ENCODE peak calls at places on chromosomes 4 and X, in four cellular contexts. J, I, W and P are unnamed samples.

GRCh38 chrX:77167993-77168392 is 279.2 kb upstream of the FGF16 start:
- DNase-seq in J (no peak), W (no peak), I (no peak), P (peak)

GRCh38 chr4:2254665-2255500 is 7.0 kb downstream of the MXD4 start:
- DNase-seq in W (no peak), J (no peak), I (no peak), P (no peak)

GRCh38 chrX:69496143-69496542 is 8.0 kb upstream of the NALF2 start:
- DNase-seq in J (no peak), I (no peak), W (no peak), P (no peak)

GRCh38 chr4:100635899-100636298 is 118.1 kb upstream of the EMCN start:
- DNase-seq in J (no peak), I (no peak), W (no peak), P (no peak)

GRCh38 chr4:86054676-86055075 is 305.2 kb downstream of the MAPK10 start:
- DNase-seq in W (no peak), J (no peak), I (no peak), P (no peak)

GRCh38 chrX:30039768-30040167 is 175.6 kb upstream of the MAGEB2 start:
- DNase-seq in W (no peak), J (no peak), I (no peak), P (no peak)

GRCh38 chrX:118252967-118253366 is 92.9 kb upstream of the WDR44 start:
- DNase-seq in W (no peak), I (no peak), J (no peak), P (no peak)

GRCh38 chr4:160592258-160592657 is 1489.4 kb downstream of the RAPGEF2 start:
- DNase-seq in J (no peak), I (no peak), W (no peak), P (no peak)

GRCh38 chr4:5824635-5825034 is 68.3 kb downstream of the CRMP1 start:
- DNase-seq in I (peak), W (no peak), J (peak), P (peak)

GRCh38 chr4:2796261-2797187 is 3.6 kb downstream of the SH3BP2 start:
- DNase-seq in W (no peak), I (peak), J (no peak), P (peak)

GRCh38 chr4:875818-876423 is 50.0 kb upstream of the CPLX1 start:
- DNase-seq in I (no peak), J (no peak), W (no peak), P (no peak)

GRCh38 chr4:87363552-87363951 is 27.4 kb downstream of the HSD17B11 start:
- DNase-seq in W (no peak), J (no peak), I (peak), P (no peak)

GRCh38 chr4:7938513-7939376 is 916 bp downstream of the AFAP1 start:
- DNase-seq in J (no peak), I (peak), W (no peak), P (no peak)

GRCh38 chrX:128816919-128817318 is 706.4 kb downstream of the SMARCA1 start:
- DNase-seq in I (no peak), W (no peak), J (no peak), P (peak)

GRCh38 chrX:119067023-119067739 is 5.6 kb upstream of the CT47C1 start:
- DNase-seq in I (peak), J (peak), W (no peak), P (peak)

GRCh38 chrX:8245411-8245810 is 74.3 kb upstream of the VCX2 start:
- DNase-seq in J (no peak), W (no peak), I (no peak), P (peak)

GRCh38 chr4:2284934-2285664 is 23.2 kb upstream of the MXD4 start:
- DNase-seq in J (no peak), I (no peak), W (no peak), P (peak)

GRCh38 chr4:98260047-98260578 is 1.1 kb upstream of the RAP1GDS1 start:
- DNase-seq in W (no peak), I (no peak), J (peak), P (no peak)

GRCh38 chrX:63361494-63361893 is 10.4 kb upstream of the SPIN4 start:
- DNase-seq in W (no peak), I (no peak), J (no peak), P (no peak)

GRCh38 chrX:87516716-87517115 is 886 bp upstream of the KLHL4 start:
- DNase-seq in W (no peak), I (peak), J (no peak), P (no peak)

GRCh38 chrX:87517571-87518141 is at the start of gene KLHL4:
- DNase-seq in J (no peak), I (peak), W (no peak), P (peak)

DNA sequence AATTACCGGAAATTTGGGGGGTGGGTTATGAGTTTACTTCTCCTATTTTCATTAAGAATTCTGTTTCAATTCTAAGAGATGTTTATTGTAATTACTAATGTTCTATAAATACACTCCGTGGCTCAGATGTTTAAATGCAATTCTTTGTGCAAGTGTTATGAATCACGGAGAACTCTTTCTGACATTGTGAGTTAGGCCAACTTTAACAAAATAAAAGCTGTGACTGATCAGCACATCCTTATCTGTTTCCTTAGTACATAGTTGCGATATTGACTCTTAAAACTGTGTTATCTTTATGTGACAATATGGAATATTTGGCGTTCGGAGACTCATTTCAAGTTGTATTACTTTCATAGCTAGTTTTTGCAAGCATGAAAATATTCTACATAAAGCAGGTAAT is 902 bp downstream of the KLHL4 start:
- DNase-seq in I (no peak), J (no peak), W (no peak), P (no peak)
- H3K4me3 ChIP-seq in I (peak), J (no peak), W (no peak), P (no peak)

DNA sequence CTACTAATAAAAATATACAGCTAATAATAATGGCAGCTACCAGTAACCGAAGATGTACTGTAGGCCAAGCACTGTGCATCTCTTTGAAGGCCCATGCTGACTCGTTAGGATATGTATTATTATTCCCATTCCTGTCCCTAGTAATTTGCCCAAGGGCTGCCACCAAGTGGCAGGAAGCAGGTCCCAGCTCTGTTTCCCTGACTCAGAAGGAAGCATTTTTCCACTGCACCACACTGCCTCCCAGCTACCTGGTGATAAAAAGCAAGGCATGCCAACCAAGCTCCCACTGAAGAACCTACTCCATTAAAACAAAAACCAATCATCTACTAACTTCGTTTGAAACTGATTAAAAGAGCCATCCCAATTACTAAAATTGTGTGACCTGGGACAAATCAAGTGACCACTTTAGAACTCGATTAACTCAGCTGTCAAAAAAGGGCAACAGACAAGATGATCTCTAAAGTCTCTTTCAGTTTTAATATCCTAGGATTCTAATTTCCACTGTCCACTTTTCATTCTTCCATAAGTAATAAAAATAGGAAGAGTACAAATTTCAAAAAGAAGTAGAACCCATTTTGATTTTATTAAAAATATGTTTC is 24.3 kb upstream of the PGM2 start:
- DNase-seq in W (no peak), I (peak), J (peak), P (peak)
- TF ChIP-seq MAX in W (no peak), I (no peak), J (peak), P (no peak)

DNA sequence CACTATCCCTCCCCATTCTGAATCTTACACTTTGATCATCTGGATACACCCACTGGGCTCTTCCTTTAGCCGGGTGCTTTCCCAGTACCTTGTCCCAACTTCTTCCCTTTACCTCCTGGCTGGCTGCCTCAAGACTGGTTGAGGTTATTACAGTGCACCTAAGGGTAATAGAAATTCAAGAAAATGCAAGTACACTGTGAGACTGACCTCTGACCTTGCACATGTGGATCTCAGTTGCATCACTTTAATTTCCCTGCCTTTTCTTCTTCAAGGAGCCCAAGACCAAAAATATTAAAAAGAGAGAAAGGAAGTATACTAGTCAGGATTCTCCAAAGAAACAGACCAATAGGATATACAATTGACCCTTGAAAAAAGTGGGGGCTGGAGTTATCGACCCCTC is 53.9 kb upstream of the NOCT start:
- DNase-seq in W (no peak), I (no peak), J (no peak), P (no peak)
- TF ChIP-seq CTCF in W (no peak), I (no peak), J (no peak), P (no peak)

GRCh38 chrX:137547291-137547690 is 18.6 kb upstream of the ZIC3 start:
- DNase-seq in J (no peak), W (no peak), I (no peak), P (no peak)

GRCh38 chrX:137548261-137548660 is 17.7 kb upstream of the ZIC3 start:
- DNase-seq in W (no peak), J (no peak), I (no peak), P (no peak)

GRCh38 chrX:137549073-137549472 is 16.9 kb upstream of the ZIC3 start:
- DNase-seq in W (no peak), I (no peak), J (no peak), P (no peak)

GRCh38 chrX:137550561-137551305 is 15.2 kb upstream of the ZIC3 start:
- DNase-seq in J (no peak), I (no peak), W (no peak), P (no peak)

GRCh38 chrX:137549846-137550534 is 15.9 kb upstream of the ZIC3 start:
- DNase-seq in I (no peak), W (no peak), J (no peak), P (no peak)
- H3K4me3 ChIP-seq in I (no peak), W (no peak), J (no peak), P (no peak)